ENCODE peak calls at places on chromosome 20, in seven cellular contexts. U is transverse colon, Z is IMR-90, X is spleen, V is upper lobe of left lung, O is breast epithelium, J is sigmoid colon. D is an unnamed sample.

GRCh38 chr20:31570735-31571617 is 34.1 kb upstream of the ID1 start:
- DNase-seq in Z (no peak), O (no peak), U (peak; percentile 25), V (peak; percentile 84), X (peak; percentile 80), J (peak; percentile 76), D (no peak)

GRCh38 chr20:4164246-4164645 is 148.9 kb upstream of the RNF24 start:
- DNase-seq in V (no peak), U (no peak), Z (no peak), O (no peak), J (no peak), X (peak; percentile 15), D (no peak)

GRCh38 chr20:55153321-55153720 is 677.9 kb downstream of the DOK5 start:
- DNase-seq in Z (no peak), X (no peak), V (no peak), J (no peak), U (no peak), O (no peak), D (no peak)

GRCh38 chr20:61909028-61909427 is 156.7 kb downstream of the TAF4 start:
- DNase-seq in J (no peak), O (no peak), V (no peak), X (peak; percentile 61), U (no peak), Z (no peak), D (no peak)

GRCh38 chr20:21047981-21048380 is 58.2 kb downstream of the LINC00237 start:
- DNase-seq in J (no peak), O (no peak), V (no peak), U (no peak), Z (no peak), X (no peak), D (no peak)

GRCh38 chr20:60001027-60001567 is 42.9 kb downstream of the CDH26 start:
- DNase-seq in X (no peak), J (no peak), O (no peak), V (no peak), U (no peak), Z (peak; percentile 5), D (no peak)

GRCh38 chr20:34437330-34437986 is 74.4 kb downstream of the ITCH start:
- DNase-seq in O (no peak), J (no peak), V (no peak), X (no peak), U (no peak), Z (peak; percentile 74), D (no peak)

GRCh38 chr20:17910828-17911294 is 57.7 kb downstream of the SNX5 start:
- DNase-seq in O (no peak), J (peak; percentile 80), Z (peak; percentile 81), V (no peak), U (no peak), X (no peak), D (no peak)

GRCh38 chr20:41537865-41538264 is 80.3 kb downstream of the CHD6 start:
- DNase-seq in V (no peak), J (no peak), Z (no peak), O (no peak), X (no peak), U (no peak), D (no peak)

GRCh38 chr20:41534842-41535241 is 83.3 kb downstream of the CHD6 start:
- DNase-seq in O (no peak), V (no peak), J (no peak), Z (peak; percentile 28), U (no peak), X (no peak), D (no peak)

GRCh38 chr20:41540459-41540858 is 77.7 kb downstream of the CHD6 start:
- DNase-seq in V (no peak), Z (no peak), X (no peak), O (no peak), J (no peak), U (no peak), D (no peak)

GRCh38 chr20:41540916-41541315 is 77.3 kb downstream of the CHD6 start:
- DNase-seq in V (no peak), O (no peak), Z (no peak), U (no peak), X (no peak), J (no peak), D (no peak)

DNA sequence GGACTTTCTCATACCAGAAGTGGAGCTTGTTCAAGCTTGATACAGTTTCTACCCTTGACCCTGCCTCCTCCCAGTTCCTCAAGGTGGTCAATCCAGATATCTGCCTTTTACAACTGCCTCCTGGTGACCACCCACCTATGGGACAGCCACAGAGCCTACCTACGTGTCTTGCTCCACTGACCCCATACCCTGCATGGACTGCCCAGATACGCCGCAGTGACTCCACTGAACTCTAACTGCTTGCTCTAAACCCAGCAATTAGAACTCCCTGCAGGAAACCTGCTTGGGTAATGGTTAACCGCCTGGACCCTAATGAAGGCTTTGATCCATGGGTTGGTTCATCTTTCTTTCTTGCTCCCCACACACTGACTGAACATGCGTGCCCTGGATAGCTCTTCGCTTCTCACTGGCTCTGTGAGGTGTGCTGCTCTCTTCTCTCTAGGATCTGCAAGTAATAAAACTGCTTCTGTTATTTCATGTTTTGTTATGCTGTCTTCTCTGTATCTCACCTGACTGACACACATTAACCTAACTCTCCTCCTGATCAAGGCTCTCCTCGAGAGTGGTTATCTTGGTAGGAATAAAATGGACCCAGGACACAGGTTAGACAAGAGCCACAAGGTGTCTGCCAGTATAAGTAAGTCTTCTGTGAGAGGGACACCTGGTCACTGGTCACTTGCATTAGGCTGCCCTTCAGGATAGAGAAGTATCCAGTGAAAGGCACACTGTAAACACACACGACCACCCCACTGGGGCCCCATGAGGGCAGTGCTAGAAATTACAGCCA is 79.2 kb downstream of the CHD6 start:
- DNase-seq in J (no peak), X (no peak), Z (no peak), O (no peak), V (no peak), U (no peak), D (no peak)
- TF ChIP-seq POLR2A in J (no peak), X (no peak), Z (no peak), O (no peak), V (no peak), U (no peak), D (no peak)

GRCh38 chr20:61757-62156 is 25.7 kb upstream of the DEFB125 start:
- DNase-seq in O (no peak), V (no peak), X (no peak), U (no peak), J (no peak), Z (no peak), D (no peak)
- H3K9me3 ChIP-seq in O (no peaks in the 10 kb centered on the region), V (no peaks in the 10 kb centered on the region), X (no peaks in the 10 kb centered on the region), U (no peaks in the 10 kb centered on the region), J (no peaks in the 10 kb centered on the region), Z (peaks cover 17% of the 10 kb centered on the region), D (no peaks in the 10 kb centered on the region)

DNA sequence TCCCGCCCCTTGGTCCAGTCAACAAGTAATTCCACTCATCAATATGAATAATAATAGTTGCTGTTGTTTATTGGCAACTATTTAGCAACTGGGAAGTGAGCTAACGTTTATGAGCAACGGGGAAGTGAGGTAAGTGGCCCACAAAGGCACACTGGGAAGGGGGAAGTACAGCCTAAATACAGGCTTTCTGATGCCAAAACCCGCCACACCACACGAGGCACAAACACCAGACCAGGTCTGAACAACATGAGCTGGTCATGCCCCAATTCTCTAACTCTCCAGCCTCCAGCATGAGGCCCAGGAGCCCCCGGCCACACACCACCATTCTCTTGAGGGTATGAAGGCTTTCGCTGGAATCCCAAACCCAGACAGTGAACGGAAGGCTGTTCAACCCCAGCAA is 50.8 kb downstream of the PREX1 start:
- DNase-seq in O (no peak), V (no peak), Z (no peak), J (no peak), U (no peak), X (peak; percentile 79), D (no peak)
- H3K4me3 ChIP-seq in O (no peak overlapping the region), V (no peak overlapping the region), Z (no peak overlapping the region), J (no peak overlapping the region), U (no peak overlapping the region), X (no peak overlapping the region), D (no peak overlapping the region)

DNA sequence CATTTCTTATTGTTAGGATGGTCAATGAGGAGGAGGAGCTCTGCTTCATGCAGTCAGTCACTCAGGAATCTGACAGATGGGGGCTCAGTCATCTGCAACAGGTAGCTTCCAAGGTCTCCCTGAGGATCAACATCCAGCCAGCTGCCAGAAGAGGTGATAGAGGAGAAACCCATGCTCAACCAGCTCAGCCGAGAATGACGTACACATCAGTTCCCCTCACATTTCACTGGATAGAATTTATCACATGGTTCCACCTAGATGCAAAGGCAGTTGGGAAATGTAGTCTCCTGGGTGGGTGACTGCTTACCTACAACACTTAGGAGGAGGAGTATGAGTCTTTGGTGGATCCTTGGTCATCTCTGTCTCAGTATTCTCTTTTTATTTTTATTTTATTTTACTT is 144.5 kb downstream of the CEBPB start:
- DNase-seq in V (no peak), X (peak; percentile 10), U (no peak), O (no peak), J (peak; percentile 56), Z (peak; percentile 31), D (no peak)
- TF ChIP-seq POLR2A in V (no peak), X (no peak), U (no peak), O (no peak), J (no peak), Z (no peak), D (no peak)

GRCh38 chr20:57847104-57847503 is 137.3 kb upstream of the PMEPA1 start:
- DNase-seq in U (no peak), O (no peak), V (no peak), Z (no peak), X (no peak), J (no peak), D (no peak)

GRCh38 chr20:57849868-57850215 is 140.0 kb upstream of the PMEPA1 start:
- DNase-seq in U (no peak), J (no peak), V (no peak), Z (no peak), X (no peak), O (peak; percentile 10), D (peak; percentile 15)

GRCh38 chr20:57851025-57851682 is 141.3 kb upstream of the PMEPA1 start:
- DNase-seq in J (peak; percentile 47), V (no peak), O (peak; percentile 10), X (no peak), Z (no peak), U (no peak), D (no peak)

GRCh38 chr20:57848282-57848681 is 138.5 kb upstream of the PMEPA1 start:
- DNase-seq in Z (no peak), U (no peak), V (no peak), J (no peak), O (no peak), X (no peak), D (no peak)

GRCh38 chr20:57849126-57849867 is 139.5 kb upstream of the PMEPA1 start:
- DNase-seq in U (no peak), J (peak; percentile 13), Z (no peak), V (no peak), O (peak; percentile 14), X (no peak), D (no peak)
- H3K9me3 ChIP-seq in U (no peaks in the 10 kb centered on the region), J (no peaks in the 10 kb centered on the region), Z (no peaks in the 10 kb centered on the region), V (no peaks in the 10 kb centered on the region), O (no peaks in the 10 kb centered on the region), X (no peaks in the 10 kb centered on the region), D (no peaks in the 10 kb centered on the region)

GRCh38 chr20:64077876-64078551 is 1.3 kb downstream of the RGS19 start:
- DNase-seq in Z (no peak), X (peak; percentile 95), U (peak; percentile 68), J (no peak), V (no peak), O (no peak), D (no peak)
- H3K4me3 ChIP-seq in Z (no peak overlapping the region), X (peak overlapping the region; percentile 80), U (peak overlapping the region; percentile 56), J (no peak overlapping the region), V (peak overlapping the region; percentile 71), O (peak overlapping the region; percentile 78), D (peak overlapping the region; percentile 73)

GRCh38 chr20:38805502-38805957 is at the start of gene PPP1R16B:
- DNase-seq in Z (no peak), V (peak; percentile 93), U (peak; percentile 70), O (no peak), X (peak; percentile 96), J (no peak), D (peak; percentile 91)
- TF ChIP-seq POLR2A in Z (no peak), V (peak; percentile 39), U (peak; percentile 50), O (no peak), X (no peak), J (no peak), D (peak; percentile 42)